ENCODE peak calls at places on chromosomes 13 and 19, in eight cellular contexts. B is stomach, P is AG04450, N is aorta, E is ovary, S is kidney, A is cardiac muscle cell, U is cardiac fibroblast. V is an unnamed sample.

GRCh38 chr13:72983085-72983768 is 75.6 kb upstream of the KLF5 start:
- DNase-seq in U (peak), N (no peak), S (no peak), B (peak), E (no peak), P (peak), A (peak), V (no peak)

GRCh38 chr19:29277107-29277506 is 64.2 kb upstream of the UQCRFS1 start:
- DNase-seq in E (no peak), P (no peak), S (no peak), B (no peak), N (no peak), U (no peak), A (peak), V (peak)

GRCh38 chr19:29404951-29405727 is 120.7 kb upstream of the VSTM2B start:
- DNase-seq in P (no peak), E (peak), B (no peak), N (no peak), U (no peak), A (no peak), S (peak), V (peak)

GRCh38 chr19:38032951-38033350 is 125.9 kb downstream of the SIPA1L3 start:
- DNase-seq in E (no peak), P (no peak), N (no peak), A (peak), U (peak), S (peak), B (no peak), V (no peak)

GRCh38 chr13:46315491-46316075 is 71.5 kb downstream of the RUBCNL start:
- DNase-seq in U (no peak), B (no peak), P (no peak), N (no peak), E (no peak), S (no peak), A (no peak), V (no peak)

GRCh38 chr13:39684531-39685137 is 29.2 kb downstream of the COG6 start:
- DNase-seq in S (no peak), E (no peak), A (peak), U (peak), N (no peak), B (no peak), P (no peak), V (peak)

GRCh38 chr13:23867027-23867491 is 22.1 kb downstream of the MIPEP start:
- DNase-seq in E (no peak), A (peak), N (no peak), S (no peak), U (peak), B (no peak), P (no peak), V (no peak)

GRCh38 chr13:102679449-102680132 is 15.3 kb downstream of the METTL21C start:
- DNase-seq in P (no peak), E (no peak), S (no peak), N (no peak), A (no peak), B (no peak), U (no peak), V (no peak)

GRCh38 chr19:50417138-50417849 is 1.4 kb upstream of the SPIB start:
- DNase-seq in A (no peak), E (no peak), B (peak), P (no peak), U (no peak), S (no peak), N (no peak), V (peak)

GRCh38 chr13:20387006-20387405 is 138.7 kb downstream of the CRYL1 start:
- DNase-seq in B (peak), A (no peak), N (no peak), U (no peak), S (no peak), P (no peak), E (no peak), V (no peak)

GRCh38 chr19:51727349-51727880 is 3.6 kb upstream of the HAS1 start:
- DNase-seq in N (no peak), E (no peak), P (no peak), U (peak), A (peak), S (no peak), B (no peak), V (no peak)

GRCh38 chr19:51726049-51726448 is 2.3 kb upstream of the HAS1 start:
- DNase-seq in S (no peak), B (no peak), P (no peak), N (peak), U (peak), E (peak), A (peak), V (no peak)

GRCh38 chr19:51722492-51722891 is 1.3 kb downstream of the HAS1 start:
- DNase-seq in N (no peak), U (no peak), E (no peak), P (no peak), S (no peak), A (no peak), B (no peak), V (no peak)

GRCh38 chr19:51721905-51722304 is 1.9 kb downstream of the HAS1 start:
- DNase-seq in E (no peak), P (no peak), S (no peak), B (no peak), A (no peak), N (no peak), U (no peak), V (no peak)

DNA sequence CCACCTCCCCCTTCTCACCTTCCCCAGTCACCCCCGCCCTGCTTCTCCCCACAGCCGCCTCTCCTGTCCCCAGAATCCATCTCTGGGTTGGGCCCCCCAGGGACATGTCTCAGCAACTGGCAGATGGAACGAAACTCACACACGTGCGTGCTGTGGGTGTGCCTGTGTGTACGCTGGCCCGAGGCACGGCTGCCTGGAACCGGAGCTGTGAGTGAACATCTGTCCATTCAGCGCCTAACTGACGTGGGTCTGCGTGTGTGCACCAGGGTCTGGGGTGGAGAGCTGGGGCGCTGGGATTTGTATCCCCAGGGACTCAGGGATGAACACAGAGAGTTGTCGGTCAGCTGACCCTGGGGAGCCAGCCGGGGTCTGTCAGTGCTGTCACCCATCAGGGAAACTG is 752 bp upstream of the HAS1 start:
- DNase-seq in N (no peak), S (no peak), B (no peak), U (peak), E (peak), P (no peak), A (peak), V (no peak)
- H3K4me3 ChIP-seq in N (no peak), S (no peak), B (no peak), U (peak), E (no peak), P (no peak), A (no peak), V (no peak)

GRCh38 chr13:91351123-91351522 is 3.6 kb downstream of the MIR17HG start:
- DNase-seq in E (no peak), B (no peak), S (no peak), N (no peak), P (no peak), U (no peak), A (no peak), V (no peak)
- H3K4me3 ChIP-seq in E (no peak), B (no peak), S (no peak), N (no peak), P (peak), U (no peak), A (peak), V (no peak)

GRCh38 chr19:22945560-22945959 is 57.4 kb downstream of the ZNF728 start:
- DNase-seq in E (no peak), A (peak), U (peak), N (no peak), P (no peak), S (no peak), B (no peak), V (no peak)
- H3K4me3 ChIP-seq in E (no peak), A (no peak), U (no peak), N (no peak), P (no peak), S (no peak), B (no peak), V (no peak)

GRCh38 chr13:31515427-31515826 is 223.9 kb upstream of the RXFP2 start:
- DNase-seq in A (no peak), U (no peak), E (no peak), B (no peak), P (no peak), S (no peak), N (no peak), V (no peak)
- H3K4me3 ChIP-seq in A (no peak), U (no peak), E (no peak), B (no peak), P (no peak), S (no peak), N (no peak), V (no peak)

V was measured in H7.